ENCODE peak calls at places on chromosomes 12 and 14, in ten cellular contexts. One of them, this sample, is unnamed. For H3K4me1, the result is how much of the 10 kb centered on the place peaks cover.

GRCh38 chr12:58907326-58907855 is 12.9 kb downstream of the LRIG3 start:
- DNase-seq in sigmoid colon: no peak
- DNase-seq in aorta: no peak
- DNase-seq in breast epithelium: no peak
- DNase-seq in astrocyte: peak
- DNase-seq in HCT116: no peak
- DNase-seq in IMR-90: peak
- DNase-seq in thoracic aorta: no peak
- DNase-seq in CD4-positive, CD25-positive, alpha-beta regulatory T cell: no peak
- DNase-seq in heart right ventricle: no peak
- DNase-seq in this sample: no peak

GRCh38 chr12:104457746-104458644 is 1.2 kb downstream of the CHST11 start:
- DNase-seq in sigmoid colon: peak
- DNase-seq in aorta: peak
- DNase-seq in breast epithelium: no peak
- DNase-seq in astrocyte: no peak
- DNase-seq in HCT116: no peak
- DNase-seq in IMR-90: no peak
- DNase-seq in thoracic aorta: no peak
- DNase-seq in CD4-positive, CD25-positive, alpha-beta regulatory T cell: peak
- DNase-seq in heart right ventricle: peak
- DNase-seq in this sample: no peak

GRCh38 chr14:104966261-104967143 is 11.7 kb downstream of the AHNAK2 start:
- DNase-seq in sigmoid colon: no peak
- DNase-seq in aorta: no peak
- DNase-seq in breast epithelium: no peak
- DNase-seq in astrocyte: no peak
- DNase-seq in HCT116: no peak
- DNase-seq in IMR-90: no peak
- DNase-seq in thoracic aorta: no peak
- DNase-seq in CD4-positive, CD25-positive, alpha-beta regulatory T cell: no peak
- DNase-seq in heart right ventricle: no peak
- DNase-seq in this sample: peak

GRCh38 chr12:106271575-106272505 is 24.0 kb upstream of the CKAP4 start:
- DNase-seq in sigmoid colon: no peak
- DNase-seq in aorta: no peak
- DNase-seq in breast epithelium: no peak
- DNase-seq in astrocyte: no peak
- DNase-seq in HCT116: no peak
- DNase-seq in IMR-90: no peak
- DNase-seq in thoracic aorta: no peak
- DNase-seq in CD4-positive, CD25-positive, alpha-beta regulatory T cell: no peak
- DNase-seq in heart right ventricle: no peak
- DNase-seq in this sample: no peak

GRCh38 chr12:121423682-121424631 is 24.0 kb downstream of the RNF34 start:
- DNase-seq in sigmoid colon: peak
- DNase-seq in aorta: no peak
- DNase-seq in breast epithelium: no peak
- DNase-seq in astrocyte: no peak
- DNase-seq in HCT116: no peak
- DNase-seq in IMR-90: peak
- DNase-seq in thoracic aorta: no peak
- DNase-seq in CD4-positive, CD25-positive, alpha-beta regulatory T cell: no peak
- DNase-seq in heart right ventricle: peak
- DNase-seq in this sample: no peak

GRCh38 chr12:54135621-54136027 is 53.2 kb downstream of the SMUG1 start:
- DNase-seq in sigmoid colon: no peak
- DNase-seq in aorta: peak
- DNase-seq in breast epithelium: no peak
- DNase-seq in astrocyte: no peak
- DNase-seq in HCT116: no peak
- DNase-seq in IMR-90: no peak
- DNase-seq in thoracic aorta: no peak
- DNase-seq in CD4-positive, CD25-positive, alpha-beta regulatory T cell: no peak
- DNase-seq in heart right ventricle: no peak
- DNase-seq in this sample: no peak

GRCh38 chr14:54577977-54578376 is 11.0 kb downstream of the SAMD4A start:
- DNase-seq in sigmoid colon: no peak
- DNase-seq in aorta: no peak
- DNase-seq in breast epithelium: no peak
- DNase-seq in astrocyte: peak
- DNase-seq in HCT116: no peak
- DNase-seq in IMR-90: peak
- DNase-seq in thoracic aorta: no peak
- DNase-seq in CD4-positive, CD25-positive, alpha-beta regulatory T cell: no peak
- DNase-seq in heart right ventricle: no peak
- DNase-seq in this sample: no peak

GRCh38 chr12:31843399-31844095 is 114.7 kb upstream of the AMN1 start:
- DNase-seq in sigmoid colon: no peak
- DNase-seq in aorta: no peak
- DNase-seq in breast epithelium: no peak
- DNase-seq in astrocyte: no peak
- DNase-seq in HCT116: no peak
- DNase-seq in IMR-90: no peak
- DNase-seq in thoracic aorta: no peak
- DNase-seq in CD4-positive, CD25-positive, alpha-beta regulatory T cell: no peak
- DNase-seq in heart right ventricle: no peak
- DNase-seq in this sample: no peak

DNA sequence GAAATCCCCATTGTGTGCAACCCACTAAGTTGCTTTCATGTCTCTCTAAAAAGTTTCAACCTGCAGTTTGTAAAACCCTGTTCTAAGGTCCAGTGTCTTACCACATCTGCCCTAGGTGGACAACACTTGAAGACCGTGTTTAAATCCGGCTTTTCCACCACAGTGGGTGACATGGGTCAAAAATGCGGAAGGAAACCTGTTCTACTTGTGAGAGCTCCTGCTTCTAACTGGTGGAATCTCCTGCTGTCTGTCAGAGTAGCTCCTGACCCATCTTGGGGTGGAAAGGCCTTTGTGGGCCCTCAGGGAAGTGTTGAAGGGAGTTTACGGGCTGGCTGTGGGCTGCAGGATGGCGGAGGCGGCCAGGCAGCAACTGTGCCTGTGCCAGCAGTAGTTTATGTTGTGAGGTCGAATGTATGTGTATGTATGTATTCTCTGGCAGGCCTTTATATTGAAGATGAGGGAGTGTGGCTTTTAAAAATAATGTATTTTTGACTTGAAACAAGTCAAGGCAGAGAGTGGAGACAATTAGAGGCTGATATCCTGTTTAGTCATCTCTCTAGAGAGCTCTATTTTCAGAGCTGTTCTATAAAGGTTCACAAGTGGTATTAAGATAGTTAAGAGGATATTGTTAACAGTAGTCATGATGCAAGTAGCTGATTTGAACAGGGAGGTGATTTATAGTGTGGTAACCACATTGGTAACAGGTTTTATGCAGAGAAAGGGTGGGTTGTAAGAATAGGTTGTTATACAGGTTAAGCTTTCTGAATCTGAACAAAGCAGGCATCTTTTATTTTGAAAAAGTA is 67.0 kb downstream of the PRKCH start:
- DNase-seq in sigmoid colon: no peak
- DNase-seq in aorta: no peak
- DNase-seq in breast epithelium: no peak
- DNase-seq in astrocyte: peak
- DNase-seq in HCT116: peak
- DNase-seq in IMR-90: no peak
- DNase-seq in thoracic aorta: no peak
- DNase-seq in CD4-positive, CD25-positive, alpha-beta regulatory T cell: peak
- DNase-seq in heart right ventricle: no peak
- DNase-seq in this sample: no peak
- H3K27ac ChIP-seq in sigmoid colon: no peak
- H3K27ac ChIP-seq in aorta: no peak
- H3K27ac ChIP-seq in breast epithelium: peak
- H3K27ac ChIP-seq in astrocyte: no peak
- H3K27ac ChIP-seq in HCT116: peak
- H3K27ac ChIP-seq in IMR-90: no peak
- H3K27ac ChIP-seq in thoracic aorta: no peak
- H3K27ac ChIP-seq in CD4-positive, CD25-positive, alpha-beta regulatory T cell: peak
- H3K27ac ChIP-seq in heart right ventricle: peak
- H3K27ac ChIP-seq in this sample: peak

GRCh38 chr12:80001562-80001961 is 66.7 kb upstream of the PPP1R12A start:
- DNase-seq in sigmoid colon: no peak
- DNase-seq in aorta: no peak
- DNase-seq in breast epithelium: no peak
- DNase-seq in astrocyte: no peak
- DNase-seq in HCT116: no peak
- DNase-seq in IMR-90: no peak
- DNase-seq in thoracic aorta: no peak
- DNase-seq in CD4-positive, CD25-positive, alpha-beta regulatory T cell: no peak
- DNase-seq in heart right ventricle: no peak
- DNase-seq in this sample: no peak

GRCh38 chr12:79997115-79997805 is 62.4 kb upstream of the PPP1R12A start:
- DNase-seq in sigmoid colon: no peak
- DNase-seq in aorta: no peak
- DNase-seq in breast epithelium: no peak
- DNase-seq in astrocyte: no peak
- DNase-seq in HCT116: no peak
- DNase-seq in IMR-90: no peak
- DNase-seq in thoracic aorta: no peak
- DNase-seq in CD4-positive, CD25-positive, alpha-beta regulatory T cell: no peak
- DNase-seq in heart right ventricle: no peak
- DNase-seq in this sample: no peak

GRCh38 chr12:80000831-80001230 is 65.9 kb upstream of the PPP1R12A start:
- DNase-seq in sigmoid colon: no peak
- DNase-seq in aorta: no peak
- DNase-seq in breast epithelium: no peak
- DNase-seq in astrocyte: no peak
- DNase-seq in HCT116: no peak
- DNase-seq in IMR-90: no peak
- DNase-seq in thoracic aorta: no peak
- DNase-seq in CD4-positive, CD25-positive, alpha-beta regulatory T cell: no peak
- DNase-seq in heart right ventricle: no peak
- DNase-seq in this sample: no peak

GRCh38 chr12:79993106-79993862 is 58.4 kb upstream of the PPP1R12A start:
- DNase-seq in sigmoid colon: no peak
- DNase-seq in aorta: no peak
- DNase-seq in breast epithelium: no peak
- DNase-seq in astrocyte: no peak
- DNase-seq in HCT116: no peak
- DNase-seq in IMR-90: no peak
- DNase-seq in thoracic aorta: no peak
- DNase-seq in CD4-positive, CD25-positive, alpha-beta regulatory T cell: no peak
- DNase-seq in heart right ventricle: no peak
- DNase-seq in this sample: no peak

GRCh38 chr12:79998554-79998953 is 63.7 kb upstream of the PPP1R12A start:
- DNase-seq in sigmoid colon: no peak
- DNase-seq in aorta: no peak
- DNase-seq in breast epithelium: no peak
- DNase-seq in astrocyte: no peak
- DNase-seq in HCT116: no peak
- DNase-seq in IMR-90: no peak
- DNase-seq in thoracic aorta: no peak
- DNase-seq in CD4-positive, CD25-positive, alpha-beta regulatory T cell: no peak
- DNase-seq in heart right ventricle: no peak
- DNase-seq in this sample: no peak
- H3K4me3 ChIP-seq in sigmoid colon: no peak
- H3K4me3 ChIP-seq in aorta: no peak
- H3K4me3 ChIP-seq in breast epithelium: no peak
- H3K4me3 ChIP-seq in astrocyte: no peak
- H3K4me3 ChIP-seq in HCT116: no peak
- H3K4me3 ChIP-seq in IMR-90: no peak
- H3K4me3 ChIP-seq in thoracic aorta: no peak
- H3K4me3 ChIP-seq in CD4-positive, CD25-positive, alpha-beta regulatory T cell: no peak
- H3K4me3 ChIP-seq in heart right ventricle: no peak
- H3K4me3 ChIP-seq in this sample: no peak

DNA sequence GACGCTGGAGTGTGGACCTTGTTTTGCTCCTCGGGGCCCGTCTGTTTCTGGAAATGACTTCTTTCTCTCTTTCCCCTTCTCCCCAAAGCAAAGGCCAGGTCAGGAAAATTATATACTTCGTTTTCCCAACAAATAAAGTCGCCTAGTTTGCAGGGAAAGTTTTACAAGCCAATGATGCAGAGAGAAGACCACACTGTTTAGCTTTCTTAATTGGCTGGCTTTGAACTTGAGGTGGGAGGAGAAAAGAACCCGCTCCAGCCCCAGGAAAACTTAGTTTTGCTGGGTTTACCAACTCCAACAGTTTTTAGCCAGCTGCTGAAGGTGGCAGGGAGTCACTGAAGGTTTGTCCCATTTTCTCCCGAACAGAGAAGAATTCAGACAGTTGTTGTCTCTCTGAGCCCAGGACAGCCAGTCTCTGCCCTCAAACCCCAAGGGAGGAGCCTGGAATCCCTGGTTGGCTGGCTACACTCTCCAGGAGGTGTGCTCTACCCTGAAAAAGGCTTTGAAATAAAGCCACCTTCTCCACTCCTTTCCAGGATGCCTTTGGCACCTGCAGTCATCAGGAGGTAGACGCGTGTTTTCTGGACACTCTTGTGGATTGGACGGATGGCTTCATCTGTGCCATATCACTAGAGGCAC is 24.8 kb downstream of the BCL11B start:
- DNase-seq in sigmoid colon: no peak
- DNase-seq in aorta: no peak
- DNase-seq in breast epithelium: no peak
- DNase-seq in astrocyte: no peak
- DNase-seq in HCT116: no peak
- DNase-seq in IMR-90: no peak
- DNase-seq in thoracic aorta: no peak
- DNase-seq in CD4-positive, CD25-positive, alpha-beta regulatory T cell: peak
- DNase-seq in heart right ventricle: no peak
- DNase-seq in this sample: no peak
- H3K4me1 ChIP-seq in sigmoid colon: under half
- H3K4me1 ChIP-seq in aorta: under half
- H3K4me1 ChIP-seq in breast epithelium: under half
- H3K4me1 ChIP-seq in astrocyte: under half
- H3K4me1 ChIP-seq in HCT116: under half
- H3K4me1 ChIP-seq in IMR-90: under half
- H3K4me1 ChIP-seq in thoracic aorta: under half
- H3K4me1 ChIP-seq in CD4-positive, CD25-positive, alpha-beta regulatory T cell: half or more
- H3K4me1 ChIP-seq in heart right ventricle: under half
- H3K4me1 ChIP-seq in this sample: under half

GRCh38 chr12:110698171-110698902 is 9.4 kb upstream of the HVCN1 start:
- DNase-seq in sigmoid colon: peak
- DNase-seq in aorta: peak
- DNase-seq in breast epithelium: peak
- DNase-seq in astrocyte: peak
- DNase-seq in HCT116: peak
- DNase-seq in IMR-90: peak
- DNase-seq in thoracic aorta: peak
- DNase-seq in CD4-positive, CD25-positive, alpha-beta regulatory T cell: peak
- DNase-seq in heart right ventricle: peak
- DNase-seq in this sample: no peak
- H3K27ac ChIP-seq in sigmoid colon: peak
- H3K27ac ChIP-seq in aorta: no peak
- H3K27ac ChIP-seq in breast epithelium: peak
- H3K27ac ChIP-seq in astrocyte: no peak
- H3K27ac ChIP-seq in HCT116: peak
- H3K27ac ChIP-seq in IMR-90: no peak
- H3K27ac ChIP-seq in thoracic aorta: no peak
- H3K27ac ChIP-seq in CD4-positive, CD25-positive, alpha-beta regulatory T cell: no peak
- H3K27ac ChIP-seq in heart right ventricle: no peak
- H3K27ac ChIP-seq in this sample: no peak

This sample was measured in RWPE2.